ENCODE peak calls at places on chromosome 5, in six cellular contexts. P is Caco-2, L is transverse colon, T is endothelial cell of umbilical vein, X is tibial artery, I is PC-9. Y is an unnamed sample.

GRCh38 chr5:29114331-29114768 is 2076.0 kb upstream of the CDH9 start:
- DNase-seq in P (no peak), L (no peak), T (no peak), X (no peak), I (peak; percentile 39), Y (no peak)

GRCh38 chr5:168328804-168329203 is 37.4 kb downstream of the WWC1 start:
- DNase-seq in P (peak; percentile 96), L (peak; percentile 66), T (no peak), X (no peak), I (peak; percentile 65), Y (no peak)

GRCh38 chr5:20601678-20602100 is 613.7 kb upstream of the CDH18 start:
- DNase-seq in P (peak; percentile 43), L (no peak), T (no peak), X (no peak), I (no peak), Y (no peak)

GRCh38 chr5:126335871-126336270 is 87.3 kb upstream of the GRAMD2B start:
- DNase-seq in P (no peak), L (no peak), T (no peak), X (no peak), I (no peak), Y (no peak)

GRCh38 chr5:141757402-141757801 is 75.4 kb upstream of the ARAP3 start:
- DNase-seq in P (peak; percentile 63), L (peak; percentile 36), T (peak; percentile 57), X (no peak), I (peak; percentile 75), Y (no peak)

GRCh38 chr5:144205141-144205551 is 34.5 kb downstream of the KCTD16 start:
- DNase-seq in P (no peak), L (no peak), T (peak; percentile 46), X (peak; percentile 39), I (no peak), Y (no peak)

GRCh38 chr5:31859096-31859495 is 220.2 kb downstream of the PDZD2 start:
- DNase-seq in P (no peak), L (no peak), T (no peak), X (no peak), I (no peak), Y (no peak)

GRCh38 chr5:62328772-62329491 is 22.9 kb downstream of the KIF2A start:
- DNase-seq in P (no peak), L (no peak), T (no peak), X (no peak), I (no peak), Y (no peak)

GRCh38 chr5:116492016-116492623 is 82.5 kb downstream of the SEMA6A start:
- DNase-seq in P (no peak), L (no peak), T (no peak), X (no peak), I (no peak), Y (no peak)

GRCh38 chr5:14809369-14810144 is 62.0 kb downstream of the ANKH start:
- DNase-seq in P (no peak), L (peak; percentile 54), T (peak; percentile 75), X (peak; percentile 75), I (peak; percentile 69), Y (peak; percentile 53)

GRCh38 chr5:103474671-103475070 is 87.9 kb downstream of the NUDT12 start:
- DNase-seq in P (no peak), L (no peak), T (no peak), X (no peak), I (no peak), Y (no peak)

GRCh38 chr5:111932628-111933027 is 175.6 kb upstream of the NREP start:
- DNase-seq in P (no peak), L (no peak), T (peak; percentile 6), X (no peak), I (no peak), Y (no peak)

GRCh38 chr5:27472000-27472763 is 433.8 kb upstream of the CDH9 start:
- DNase-seq in P (peak; percentile 66), L (no peak), T (no peak), X (no peak), I (peak; percentile 41), Y (no peak)

GRCh38 chr5:72130342-72130741 is 23.1 kb downstream of the MAP1B start:
- DNase-seq in P (no peak), L (no peak), T (no peak), X (no peak), I (no peak), Y (no peak)

GRCh38 chr5:91024727-91025126 is 358.4 kb downstream of the ARRDC3 start:
- DNase-seq in P (no peak), L (no peak), T (no peak), X (no peak), I (no peak), Y (no peak)

GRCh38 chr5:11143456-11144267 is 382.6 kb upstream of the DAP start:
- DNase-seq in P (no peak), L (no peak), T (no peak), X (no peak), I (no peak), Y (no peak)

GRCh38 chr5:51384281-51384840 is 1.1 kb downstream of the ISL1 start:
- DNase-seq in P (no peak), L (no peak), T (peak; percentile 20), X (no peak), I (no peak), Y (no peak)

GRCh38 chr5:671459-672328 is 21.5 kb downstream of the TPPP start:
- DNase-seq in P (peak; percentile 74), L (peak; percentile 80), T (peak; percentile 52), X (peak; percentile 71), I (peak; percentile 52), Y (peak; percentile 43)

GRCh38 chr5:31196309-31196708 is 2.8 kb downstream of the CDH6 start:
- DNase-seq in P (no peak), L (no peak), T (no peak), X (no peak), I (no peak), Y (no peak)

GRCh38 chr5:139391570-139392323 is 2.0 kb upstream of the MZB1 start:
- DNase-seq in P (no peak), L (peak; percentile 71), T (no peak), X (no peak), I (peak; percentile 76), Y (no peak)

GRCh38 chr5:135488727-135489465 is 36.7 kb upstream of the TIFAB start:
- DNase-seq in P (peak; percentile 83), L (no peak), T (peak; percentile 11), X (no peak), I (no peak), Y (no peak)

GRCh38 chr5:128228506-128228905 is 144.9 kb downstream of the SLC12A2 start:
- DNase-seq in P (no peak), L (no peak), T (no peak), X (no peak), I (peak; percentile 66), Y (no peak)

GRCh38 chr5:132469380-132470372 is 20.9 kb downstream of the IRF1 start:
- DNase-seq in P (peak; percentile 61), L (peak; percentile 8), T (no peak), X (peak; percentile 13), I (no peak), Y (no peak)

GRCh38 chr5:132839426-132840301 is 9.2 kb upstream of the SHROOM1 start:
- DNase-seq in P (no peak), L (peak; percentile 51), T (peak; percentile 93), X (no peak), I (peak; percentile 91), Y (no peak)

DNA sequence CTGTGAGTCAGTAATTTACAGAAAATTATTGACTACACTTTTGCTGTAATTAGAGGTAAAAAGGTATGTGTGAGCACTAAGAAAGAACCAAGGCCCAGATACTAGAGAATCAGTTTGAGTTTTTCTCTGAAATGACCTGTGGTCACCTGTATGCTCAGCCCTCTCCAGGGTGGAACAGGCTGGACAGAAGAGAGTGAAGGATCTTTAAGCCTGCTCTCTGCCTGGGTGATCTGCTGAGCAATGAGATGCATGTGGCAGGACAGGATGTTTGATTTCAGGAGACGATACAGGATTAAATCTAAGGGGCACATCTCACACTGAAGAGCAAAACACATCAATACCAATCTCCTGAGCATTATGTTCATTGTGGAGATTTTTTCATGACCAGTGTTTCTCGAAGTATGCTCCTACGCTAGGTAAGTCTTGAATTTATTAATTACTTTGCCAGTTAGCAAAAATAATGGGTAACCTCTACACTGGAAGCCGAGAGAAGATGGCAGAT is 25.5 kb downstream of the HMGCR start:
- DNase-seq in P (no peak), L (no peak), T (no peak), X (no peak), I (no peak), Y (no peak)
- H3K4me1 ChIP-seq in P (no peaks in the 10 kb centered on the region), L (no peaks in the 10 kb centered on the region), T (peaks cover 1% of the 10 kb centered on the region), X (no peaks in the 10 kb centered on the region), I (no peaks in the 10 kb centered on the region), Y (peaks cover 6% of the 10 kb centered on the region)

DNA sequence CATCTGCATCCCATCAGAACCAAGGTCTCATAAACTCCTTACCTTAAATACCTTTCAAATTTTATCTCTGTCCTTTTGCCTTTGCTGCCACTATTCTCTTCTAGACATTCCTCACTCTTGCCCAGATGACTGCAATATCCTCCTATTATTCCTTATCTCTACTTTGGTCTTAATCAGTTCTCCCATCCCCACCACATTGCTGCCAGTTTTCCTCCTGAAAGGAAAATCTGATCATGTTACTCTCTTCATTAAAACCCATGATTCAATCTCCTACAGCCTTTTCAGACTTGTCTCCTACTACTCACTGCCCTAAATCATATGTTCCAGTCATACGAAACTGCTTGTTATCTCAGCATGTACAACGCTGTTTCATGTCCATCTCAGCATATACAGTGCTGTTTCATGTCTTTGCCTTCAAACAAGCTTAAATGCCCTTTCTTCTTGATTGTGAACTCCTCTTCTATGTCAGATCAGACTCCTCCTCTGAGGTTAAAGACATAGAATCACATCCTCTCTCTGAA is 152.6 kb upstream of the FST start:
- DNase-seq in P (no peak), L (no peak), T (peak; percentile 68), X (no peak), I (no peak), Y (no peak)
- H3K4me1 ChIP-seq in P (no peaks in the 10 kb centered on the region), L (no peaks in the 10 kb centered on the region), T (peaks cover 6% of the 10 kb centered on the region), X (peaks cover 18% of the 10 kb centered on the region), I (peaks cover 21% of the 10 kb centered on the region), Y (no peaks in the 10 kb centered on the region)

DNA sequence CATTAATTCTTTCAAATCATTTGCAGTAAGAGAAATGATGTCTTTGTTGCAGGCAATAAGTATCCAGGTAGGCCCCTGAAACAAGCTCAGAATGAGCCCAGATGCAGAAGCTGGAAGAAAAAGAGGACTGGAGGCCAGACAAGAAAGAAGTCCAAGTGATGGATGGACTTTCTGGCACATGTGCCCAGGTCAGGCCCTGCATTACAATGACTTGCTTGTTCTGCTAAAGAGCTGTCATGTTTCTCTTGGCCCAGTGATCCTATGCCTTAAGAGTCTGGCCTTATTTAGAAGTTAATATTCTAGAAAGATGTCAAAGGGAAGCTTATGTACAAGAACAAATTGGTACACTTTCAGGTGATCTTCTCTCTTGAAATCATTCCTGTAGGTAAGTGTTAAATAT is 64.8 kb downstream of the DPYSL3 start:
- DNase-seq in P (no peak), L (no peak), T (no peak), X (no peak), I (no peak), Y (no peak)
- H3K4me1 ChIP-seq in P (peaks cover 21% of the 10 kb centered on the region), L (peaks cover 16% of the 10 kb centered on the region), T (no peaks in the 10 kb centered on the region), X (peaks cover 82% of the 10 kb centered on the region), I (no peaks in the 10 kb centered on the region), Y (peaks cover 28% of the 10 kb centered on the region)

GRCh38 chr5:39502704-39503103 is 77.9 kb upstream of the DAB2 start:
- DNase-seq in P (no peak), L (no peak), T (no peak), X (no peak), I (no peak), Y (no peak)
- H3K4me1 ChIP-seq in P (no peaks in the 10 kb centered on the region), L (no peaks in the 10 kb centered on the region), T (peaks cover 26% of the 10 kb centered on the region), X (peaks cover 41% of the 10 kb centered on the region), I (peaks cover 11% of the 10 kb centered on the region), Y (no peaks in the 10 kb centered on the region)

DNA sequence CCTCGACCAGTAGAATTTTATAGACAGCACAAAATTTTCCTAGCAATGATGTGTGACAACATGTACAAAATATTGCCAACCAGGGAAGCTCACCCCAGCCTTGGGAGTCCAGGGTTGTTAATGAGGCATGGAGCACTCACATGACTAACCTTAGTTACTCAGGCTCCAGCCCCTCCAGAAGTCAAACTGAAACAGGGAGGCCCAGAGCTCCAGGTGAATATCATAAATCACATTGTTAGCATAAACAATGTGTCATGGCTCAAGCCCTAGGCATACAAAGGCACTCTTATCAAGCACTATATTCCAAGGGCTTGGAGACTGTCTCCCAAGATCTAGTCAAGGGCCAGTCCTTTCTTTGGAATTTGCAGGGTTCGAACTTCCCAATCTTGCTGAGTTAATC is 44.4 kb downstream of the TNFAIP8 start:
- DNase-seq in P (peak; percentile 76), L (no peak), T (no peak), X (no peak), I (peak; percentile 43), Y (no peak)
- H3K4me1 ChIP-seq in P (peaks cover 8% of the 10 kb centered on the region), L (peaks cover 12% of the 10 kb centered on the region), T (peaks cover 11% of the 10 kb centered on the region), X (peaks cover 49% of the 10 kb centered on the region), I (no peaks in the 10 kb centered on the region), Y (no peaks in the 10 kb centered on the region)